ENCODE peak calls at places on chromosomes 11 and 22, in six cellular contexts. A is left cardiac atrium; R is stimulated activated naive B cell treated with anti-CD40 and anti-IgM and Interleukin-4, amounts not matched to agents 10 μg/mL and 1 μg/mL and 100 μg/mL, for 72 hours; G is activated CD4-positive, alpha-beta T cell treated with anti-CD3 and anti-CD28 coated beads, Interleukin-2, amount 50 U/mL, for 4 hours; U is MCF 10A; O is GOT3. V is an unnamed sample.

GRCh38 chr11:67310246-67311050 is 7.1 kb downstream of the SSH3 start:
- DNase-seq in R (no peak), G (no peak), O (no peak), A (no peak), U (no peak), V (peak; percentile 78)

GRCh38 chr11:114762437-114762836 is 84.1 kb downstream of the NXPE2 start:
- DNase-seq in R (no peak), A (peak; percentile 67), U (peak; percentile 41), G (no peak), O (no peak), V (no peak)

GRCh38 chr22:31491218-31491962 is 1.7 kb upstream of the EIF4ENIF1 start:
- DNase-seq in O (no peak), R (no peak), G (no peak), A (no peak), U (no peak), V (no peak)

GRCh38 chr11:128424867-128425285 is 162.5 kb downstream of the ETS1 start:
- DNase-seq in U (no peak), R (no peak), G (no peak), O (no peak), A (peak; percentile 65), V (no peak)

GRCh38 chr11:74647404-74647803 is 55.0 kb downstream of the POLD3 start:
- DNase-seq in A (no peak), R (no peak), U (no peak), O (no peak), G (no peak), V (no peak)

GRCh38 chr11:47329431-47329993 is 23.0 kb downstream of the MYBPC3 start:
- DNase-seq in A (no peak), O (no peak), U (no peak), G (no peak), R (no peak), V (no peak)

GRCh38 chr11:16902182-16902581 is 112.0 kb downstream of the PLEKHA7 start:
- DNase-seq in A (no peak), R (peak; percentile 65), G (no peak), U (peak; percentile 83), O (no peak), V (peak; percentile 98)

GRCh38 chr11:2507945-2508749 is 63.3 kb downstream of the KCNQ1 start:
- DNase-seq in G (no peak), O (no peak), R (no peak), A (peak; percentile 13), U (no peak), V (no peak)

GRCh38 chr11:65488273-65489058 is 10.4 kb upstream of the MALAT1 start:
- DNase-seq in R (no peak), G (no peak), O (no peak), A (peak; percentile 70), U (no peak), V (no peak)

GRCh38 chr22:36453266-36453607 is 28.2 kb downstream of the TXN2 start:
- DNase-seq in U (no peak), O (no peak), R (no peak), A (no peak), G (no peak), V (no peak)

GRCh38 chr22:20057596-20058268 is 22.3 kb upstream of the DGCR8 start:
- DNase-seq in A (no peak), G (no peak), U (no peak), R (no peak), O (no peak), V (no peak)

GRCh38 chr11:69440876-69441275 is 40.6 kb upstream of the LINC01488 start:
- DNase-seq in U (no peak), G (no peak), A (no peak), R (no peak), O (no peak), V (no peak)

GRCh38 chr11:78211565-78211964 is 22.8 kb downstream of the USP35 start:
- DNase-seq in R (no peak), A (no peak), G (no peak), O (no peak), U (no peak), V (no peak)

GRCh38 chr11:120112174-120112796 is 25.6 kb downstream of the TRIM29 start:
- DNase-seq in A (no peak), G (no peak), O (no peak), U (no peak), R (no peak), V (no peak)

GRCh38 chr22:39128508-39128907 is 24.0 kb downstream of the CBX7 start:
- DNase-seq in G (no peak), O (no peak), A (no peak), U (no peak), R (no peak), V (no peak)

GRCh38 chr11:133947298-133947905 is 9.4 kb downstream of the IGSF9B start:
- DNase-seq in U (peak; percentile 62), G (peak; percentile 51), O (no peak), A (peak; percentile 70), R (no peak), V (peak; percentile 16)

GRCh38 chr11:76408171-76408965 is 27.2 kb downstream of the GVQW3 start:
- DNase-seq in A (no peak), R (no peak), U (no peak), O (no peak), G (no peak), V (no peak)

GRCh38 chr11:34158661-34159060 is 53.2 kb downstream of the NAT10 start:
- DNase-seq in U (no peak), O (no peak), A (no peak), R (no peak), G (no peak), V (no peak)

GRCh38 chr11:128207861-128208321 is 379.5 kb downstream of the ETS1 start:
- DNase-seq in U (peak; percentile 95), O (no peak), G (no peak), A (no peak), R (no peak), V (peak; percentile 99)

GRCh38 chr11:100942016-100942415 is 187.6 kb downstream of the PGR start:
- DNase-seq in R (no peak), O (no peak), U (peak; percentile 27), G (no peak), A (peak; percentile 63), V (no peak)

GRCh38 chr22:29987143-29987542 is 93.1 kb upstream of the HORMAD2 start:
- DNase-seq in R (no peak), O (no peak), U (no peak), G (no peak), A (no peak), V (no peak)

GRCh38 chr11:128367573-128367972 is 219.8 kb downstream of the ETS1 start:
- DNase-seq in G (no peak), R (no peak), O (no peak), A (no peak), U (no peak), V (no peak)

GRCh38 chr11:69641681-69642548 is 959 bp downstream of the CCND1 start:
- DNase-seq in G (no peak), A (no peak), R (no peak), O (no peak), U (peak; percentile 11), V (no peak)

GRCh38 chr11:11089805-11090204 is 232.0 kb upstream of the ZBED5 start:
- DNase-seq in G (no peak), U (no peak), O (no peak), R (no peak), A (no peak), V (no peak)

GRCh38 chr11:2211113-2211971 is 39.7 kb upstream of the TH start:
- DNase-seq in A (peak; percentile 13), U (no peak), G (no peak), R (no peak), O (no peak), V (no peak)

GRCh38 chr11:36509265-36509664 is 807 bp downstream of the TRAF6 start:
- DNase-seq in A (no peak), U (peak; percentile 34), O (no peak), G (peak; percentile 38), R (no peak), V (no peak)

V was measured in foreskin keratinocyte.